ENCODE peak calls at places on chromosomes 11 and 22, in ten cellular contexts. J, D, H, R, S, B, Q, A, P and V are unnamed samples.

GRCh38 chr11:10407055-10407454 is 48.0 kb upstream of the AMPD3 start:
- DNase-seq in R (no peak), D (no peak), B (peak; percentile 91), S (no peak), A (no peak), H (peak; percentile 74), J (no peak), Q (no peak), P (peak; percentile 57), V (no peak)

GRCh38 chr11:118625976-118626375 is 18.6 kb downstream of the PHLDB1 start:
- DNase-seq in H (no peak), J (no peak), D (no peak), B (no peak), A (no peak), R (no peak), S (no peak), Q (peak; percentile 61), P (peak; percentile 21), V (no peak)

GRCh38 chr11:74989269-74989655 is 529 bp downstream of the NEU3 start:
- DNase-seq in A (no peak), D (no peak), H (no peak), P (peak; percentile 17), B (no peak), Q (peak; percentile 55), R (peak; percentile 6), S (no peak), J (no peak), V (no peak)

GRCh38 chr11:86931965-86932332 is 23.2 kb downstream of the FZD4 start:
- DNase-seq in R (no peak), P (peak; percentile 65), A (no peak), Q (no peak), D (no peak), S (no peak), H (peak; percentile 85), B (no peak), J (no peak), V (no peak)

GRCh38 chr11:64880240-64881001 is 2.0 kb upstream of the EHD1 start:
- DNase-seq in H (no peak), S (no peak), P (no peak), A (no peak), R (no peak), D (peak; percentile 22), Q (no peak), J (no peak), B (no peak), V (no peak)

GRCh38 chr11:118659314-118659939 is 20.0 kb downstream of the TREH start:
- DNase-seq in A (peak; percentile 86), B (peak; percentile 54), P (peak; percentile 90), Q (peak; percentile 98), J (peak; percentile 89), D (peak; percentile 85), S (peak; percentile 94), H (peak; percentile 78), R (peak; percentile 96), V (peak; percentile 93)

GRCh38 chr11:126963603-126964353 is 36.8 kb downstream of the KIRREL3 start:
- DNase-seq in A (no peak), Q (no peak), P (no peak), R (no peak), J (no peak), B (no peak), S (no peak), D (no peak), H (peak; percentile 84), V (no peak)

GRCh38 chr22:49291169-49291568 is 536.5 kb downstream of the BRD1 start:
- DNase-seq in P (no peak), S (no peak), J (no peak), R (no peak), D (no peak), Q (peak; percentile 71), H (no peak), B (no peak), A (no peak), V (no peak)

GRCh38 chr11:112582366-112582765 is 321.7 kb upstream of the PLET1 start:
- DNase-seq in B (no peak), A (no peak), H (peak; percentile 20), P (no peak), Q (no peak), S (no peak), J (no peak), D (no peak), R (no peak), V (no peak)

GRCh38 chr11:62542111-62542745 is 4.4 kb downstream of the AHNAK start:
- DNase-seq in D (no peak), S (peak; percentile 21), R (peak; percentile 21), P (no peak), B (no peak), A (no peak), J (no peak), Q (peak; percentile 78), H (no peak), V (no peak)

GRCh38 chr11:69641681-69642548 is 959 bp downstream of the CCND1 start:
- DNase-seq in R (no peak), D (no peak), S (peak; percentile 15), A (no peak), J (no peak), H (peak; percentile 25), P (peak; percentile 42), Q (peak; percentile 75), B (no peak), V (peak; percentile 63)

GRCh38 chr11:73230276-73230875 is 12.3 kb downstream of the P2RY2 start:
- DNase-seq in S (no peak), H (no peak), P (no peak), B (no peak), Q (no peak), R (no peak), D (no peak), A (no peak), J (no peak), V (no peak)

GRCh38 chr11:130839950-130840666 is 76.2 kb downstream of the SNX19 start:
- DNase-seq in D (no peak), S (no peak), H (peak; percentile 97), Q (no peak), R (no peak), B (no peak), A (no peak), P (no peak), J (no peak), V (no peak)

GRCh38 chr11:46710821-46711269 is 8.2 kb upstream of the F2 start:
- DNase-seq in P (peak; percentile 21), B (peak; percentile 86), J (no peak), D (no peak), S (no peak), H (peak; percentile 99), R (no peak), Q (no peak), A (no peak), V (no peak)

GRCh38 chr11:34823197-34823596 is 93.0 kb downstream of the APIP start:
- DNase-seq in S (no peak), H (no peak), D (no peak), A (no peak), R (no peak), Q (no peak), J (no peak), P (no peak), B (no peak), V (no peak)

GRCh38 chr11:114250993-114251796 is 45.0 kb upstream of the NNMT start:
- DNase-seq in B (no peak), J (no peak), S (no peak), A (no peak), R (no peak), D (no peak), Q (peak; percentile 75), P (no peak), H (no peak), V (peak; percentile 48)

GRCh38 chr11:59812220-59812619 is 1.6 kb upstream of the MRPL16 start:
- DNase-seq in R (no peak), D (no peak), A (no peak), S (no peak), Q (no peak), H (no peak), P (no peak), J (no peak), B (no peak), V (no peak)

GRCh38 chr11:70844387-70844786 is 408.0 kb downstream of the SHANK2 start:
- DNase-seq in H (no peak), R (no peak), S (no peak), J (no peak), P (no peak), B (no peak), D (no peak), A (no peak), Q (peak; percentile 49), V (no peak)

GRCh38 chr11:67400251-67400941 is 1.3 kb downstream of the PPP1CA start:
- DNase-seq in A (no peak), H (no peak), Q (no peak), B (no peak), R (peak; percentile 46), P (no peak), S (no peak), D (no peak), J (no peak), V (no peak)

GRCh38 chr11:64891215-64891848 is 12.9 kb upstream of the EHD1 start:
- DNase-seq in J (no peak), H (no peak), D (no peak), S (no peak), P (no peak), Q (peak; percentile 74), B (no peak), A (no peak), R (no peak), V (no peak)

GRCh38 chr11:91798240-91798639 is 426.4 kb upstream of the FAT3 start:
- DNase-seq in D (no peak), A (no peak), P (no peak), H (no peak), B (no peak), R (no peak), J (no peak), S (no peak), Q (peak; percentile 79), V (no peak)

GRCh38 chr11:72589802-72590761 is 84.1 kb downstream of the PDE2A start:
- DNase-seq in H (peak; percentile 12), A (peak; percentile 19), S (no peak), J (peak; percentile 49), B (no peak), P (peak; percentile 45), D (peak; percentile 26), Q (peak; percentile 89), R (peak; percentile 66), V (peak; percentile 72)

GRCh38 chr22:41341990-41342389 is 39.8 kb upstream of the TEF start:
- DNase-seq in S (no peak), A (no peak), P (no peak), D (no peak), J (no peak), H (no peak), Q (no peak), B (no peak), R (no peak), V (no peak)

GRCh38 chr11:94133752-94134151 is 5.1 kb downstream of the PANX1 start:
- DNase-seq in Q (no peak), H (no peak), D (no peak), J (no peak), S (no peak), R (no peak), B (no peak), A (no peak), P (no peak), V (no peak)

GRCh38 chr22:20405931-20406685 is 12.2 kb downstream of the ZNF74 start:
- DNase-seq in S (no peak), B (no peak), J (no peak), A (no peak), H (no peak), D (no peak), Q (peak; percentile 77), P (no peak), R (no peak), V (no peak)

GRCh38 chr22:18024276-18024939 is at the start of gene MICAL3:
- DNase-seq in R (peak; percentile 69), Q (peak; percentile 96), S (peak; percentile 62), D (peak; percentile 22), P (peak; percentile 81), A (no peak), J (peak; percentile 59), H (peak; percentile 54), B (no peak), V (peak; percentile 89)

GRCh38 chr11:132125855-132126841 is 755.7 kb downstream of the NTM start:
- DNase-seq in R (peak; percentile 10), S (no peak), H (peak; percentile 91), B (no peak), J (no peak), D (no peak), P (peak; percentile 31), A (no peak), Q (peak; percentile 92), V (peak; percentile 81)

GRCh38 chr11:94224078-94224477 is 80.3 kb upstream of the IZUMO1R start:
- DNase-seq in S (no peak), B (no peak), R (no peak), P (no peak), D (no peak), Q (no peak), J (no peak), A (no peak), H (peak; percentile 69), V (no peak)